ENCODE peak calls at places on chromosomes 5 and 9, in five cellular contexts. U is Calu3, T is small intestine, O is Peyer's patch, H is GM12891. L is an unnamed sample.

GRCh38 chr5:163561339-163561738 is 55.9 kb downstream of the MAT2B start:
- DNase-seq in O (no peak), U (no peak), T (no peak), H (no peak), L (no peak)

GRCh38 chr9:114169029-114169939 is 13.9 kb downstream of the COL27A1 start:
- DNase-seq in H (no peak), O (no peak), U (no peak), T (no peak), L (no peak)

GRCh38 chr5:180649297-180650039 is at the start of gene FLT4:
- DNase-seq in H (no peak), O (peak; percentile 27), T (no peak), U (no peak), L (no peak)

GRCh38 chr5:74530316-74530917 is 110.1 kb downstream of the ENC1 start:
- DNase-seq in O (no peak), H (no peak), T (no peak), U (no peak), L (no peak)

GRCh38 chr9:128180447-128180846 is 10.9 kb downstream of the CIZ1 start:
- DNase-seq in H (no peak), T (no peak), O (no peak), U (no peak), L (no peak)

GRCh38 chr5:135133698-135134515 is 99.9 kb upstream of the PITX1 start:
- DNase-seq in H (no peak), U (peak; percentile 80), T (peak; percentile 99), O (peak; percentile 92), L (peak; percentile 93)

GRCh38 chr5:175257847-175258194 is 186.2 kb downstream of the DRD1 start:
- DNase-seq in O (no peak), U (no peak), H (no peak), T (no peak), L (no peak)

GRCh38 chr5:2022436-2022835 is 139.7 kb upstream of the IRX4 start:
- DNase-seq in T (no peak), O (no peak), U (no peak), H (no peak), L (no peak)

GRCh38 chr9:125632321-125633115 is 74.5 kb downstream of the MAPKAP1 start:
- DNase-seq in O (peak; percentile 79), H (peak; percentile 14), T (peak; percentile 64), U (peak; percentile 7), L (peak; percentile 25)